ENCODE peak calls at places on chromosomes 1 and 21, in nine cellular contexts. One of them, this sample, is unnamed.

GRCh38 chr1:32068891-32069590 is 3.7 kb upstream of the TMEM39B start:
- DNase-seq in naive B cell: no peak
- DNase-seq in amniotic stem cell: no peak
- DNase-seq in Daoy: peak; percentile 30
- DNase-seq in RKO: no peak
- DNase-seq in stimulated activated naive CD8-positive, alpha-beta T cell treated with anti-CD3 and anti-CD28 coated beads, Interleukin-15, amount 100 ng/mL, for 72 hours: no peak
- DNase-seq in COR-L47: no peak
- DNase-seq in ACHN: peak; percentile 45
- DNase-seq in adrenal gland: no peak
- DNase-seq in this sample: no peak

GRCh38 chr1:228405200-228405978 is 1.2 kb downstream of the TRIM11 start:
- DNase-seq in COR-L47: no peak
- DNase-seq in stimulated activated naive CD8-positive, alpha-beta T cell treated with anti-CD3 and anti-CD28 coated beads, Interleukin-15, amount 100 ng/mL, for 72 hours: no peak
- DNase-seq in amniotic stem cell: no peak
- DNase-seq in adrenal gland: no peak
- DNase-seq in Daoy: no peak
- DNase-seq in ACHN: no peak
- DNase-seq in RKO: peak; percentile 25
- DNase-seq in naive B cell: no peak
- DNase-seq in this sample: peak; percentile 23

GRCh38 chr1:205989786-205990185 is 13.4 kb downstream of the RAB7B start:
- DNase-seq in adrenal gland: no peak
- DNase-seq in ACHN: no peak
- DNase-seq in RKO: no peak
- DNase-seq in naive B cell: no peak
- DNase-seq in COR-L47: no peak
- DNase-seq in stimulated activated naive CD8-positive, alpha-beta T cell treated with anti-CD3 and anti-CD28 coated beads, Interleukin-15, amount 100 ng/mL, for 72 hours: no peak
- DNase-seq in Daoy: no peak
- DNase-seq in amniotic stem cell: no peak
- DNase-seq in this sample: no peak

GRCh38 chr1:161096514-161096913 is 1.6 kb upstream of the KLHDC9 start:
- DNase-seq in ACHN: no peak
- DNase-seq in adrenal gland: no peak
- DNase-seq in COR-L47: no peak
- DNase-seq in stimulated activated naive CD8-positive, alpha-beta T cell treated with anti-CD3 and anti-CD28 coated beads, Interleukin-15, amount 100 ng/mL, for 72 hours: no peak
- DNase-seq in amniotic stem cell: no peak
- DNase-seq in Daoy: no peak
- DNase-seq in RKO: no peak
- DNase-seq in naive B cell: no peak
- DNase-seq in this sample: no peak

GRCh38 chr1:200269256-200269655 is 140.6 kb downstream of the ZNF281 start:
- DNase-seq in naive B cell: no peak
- DNase-seq in COR-L47: no peak
- DNase-seq in Daoy: no peak
- DNase-seq in amniotic stem cell: no peak
- DNase-seq in stimulated activated naive CD8-positive, alpha-beta T cell treated with anti-CD3 and anti-CD28 coated beads, Interleukin-15, amount 100 ng/mL, for 72 hours: no peak
- DNase-seq in ACHN: no peak
- DNase-seq in adrenal gland: no peak
- DNase-seq in RKO: no peak
- DNase-seq in this sample: no peak

GRCh38 chr1:30763654-30764248 is 6.2 kb upstream of the LAPTM5 start:
- DNase-seq in amniotic stem cell: no peak
- DNase-seq in COR-L47: no peak
- DNase-seq in stimulated activated naive CD8-positive, alpha-beta T cell treated with anti-CD3 and anti-CD28 coated beads, Interleukin-15, amount 100 ng/mL, for 72 hours: no peak
- DNase-seq in naive B cell: no peak
- DNase-seq in adrenal gland: peak; percentile 70
- DNase-seq in RKO: no peak
- DNase-seq in ACHN: no peak
- DNase-seq in Daoy: peak; percentile 62
- DNase-seq in this sample: no peak

GRCh38 chr1:5720936-5721335 is 271.3 kb downstream of the NPHP4 start:
- DNase-seq in stimulated activated naive CD8-positive, alpha-beta T cell treated with anti-CD3 and anti-CD28 coated beads, Interleukin-15, amount 100 ng/mL, for 72 hours: no peak
- DNase-seq in adrenal gland: no peak
- DNase-seq in COR-L47: no peak
- DNase-seq in amniotic stem cell: no peak
- DNase-seq in RKO: no peak
- DNase-seq in naive B cell: no peak
- DNase-seq in ACHN: no peak
- DNase-seq in Daoy: no peak
- DNase-seq in this sample: no peak

GRCh38 chr21:35882791-35883240 is 177.5 kb downstream of the SETD4 start:
- DNase-seq in adrenal gland: no peak
- DNase-seq in RKO: no peak
- DNase-seq in Daoy: peak; percentile 25
- DNase-seq in amniotic stem cell: no peak
- DNase-seq in stimulated activated naive CD8-positive, alpha-beta T cell treated with anti-CD3 and anti-CD28 coated beads, Interleukin-15, amount 100 ng/mL, for 72 hours: no peak
- DNase-seq in ACHN: no peak
- DNase-seq in COR-L47: no peak
- DNase-seq in naive B cell: no peak
- DNase-seq in this sample: no peak

GRCh38 chr1:55209247-55209646 is 5.9 kb downstream of the USP24 start:
- DNase-seq in adrenal gland: no peak
- DNase-seq in Daoy: no peak
- DNase-seq in ACHN: no peak
- DNase-seq in COR-L47: peak; percentile 12
- DNase-seq in RKO: peak; percentile 38
- DNase-seq in naive B cell: no peak
- DNase-seq in amniotic stem cell: no peak
- DNase-seq in stimulated activated naive CD8-positive, alpha-beta T cell treated with anti-CD3 and anti-CD28 coated beads, Interleukin-15, amount 100 ng/mL, for 72 hours: no peak
- DNase-seq in this sample: peak; percentile 48

GRCh38 chr1:152356736-152357135 is 3.1 kb downstream of the FLG2 start:
- DNase-seq in adrenal gland: no peak
- DNase-seq in ACHN: no peak
- DNase-seq in RKO: no peak
- DNase-seq in stimulated activated naive CD8-positive, alpha-beta T cell treated with anti-CD3 and anti-CD28 coated beads, Interleukin-15, amount 100 ng/mL, for 72 hours: no peak
- DNase-seq in Daoy: no peak
- DNase-seq in naive B cell: no peak
- DNase-seq in COR-L47: no peak
- DNase-seq in amniotic stem cell: no peak
- DNase-seq in this sample: no peak

This sample was measured in OCI-LY7.